ENCODE peak calls at places on chromosomes 5 and 9, in four cellular contexts. M, D, O and S are unnamed samples.
A peak's percentile ranks its signal among the peaks of the same experiment; 100 is the strongest.

GRCh38 chr9:27436234-27436633 is 87.9 kb upstream of the IFNK start:
- DNase-seq in M (no peak), D (no peak), O (no peak), S (no peak)

GRCh38 chr5:93053825-93054224 is 527.2 kb downstream of the NR2F1-AS1 start:
- DNase-seq in M (peak; percentile 85), D (no peak), O (no peak), S (no peak)

GRCh38 chr5:174378116-174378874 is 332.8 kb downstream of the NSG2 start:
- DNase-seq in M (no peak), D (no peak), O (no peak), S (no peak)

GRCh38 chr5:140266471-140267200 is 36.3 kb downstream of the PFDN1 start:
- DNase-seq in M (no peak), D (peak; percentile 32), O (no peak), S (no peak)

GRCh38 chr5:168218746-168219145 is 72.7 kb upstream of the WWC1 start:
- DNase-seq in M (no peak), D (no peak), O (no peak), S (no peak)

GRCh38 chr5:154086123-154086522 is 47.4 kb downstream of the MFAP3 start:
- DNase-seq in M (no peak), D (no peak), O (no peak), S (no peak)

GRCh38 chr9:4315582-4316215 is 15.8 kb upstream of the GLIS3 start:
- DNase-seq in M (peak; percentile 61), D (peak; percentile 69), O (peak; percentile 46), S (peak; percentile 48)

GRCh38 chr5:71925608-71926091 is 181.6 kb upstream of the MAP1B start:
- DNase-seq in M (peak; percentile 68), D (no peak), O (no peak), S (no peak)

GRCh38 chr5:181160144-181160754 is 12.9 kb downstream of the OR2V2 start:
- DNase-seq in M (peak; percentile 29), D (peak; percentile 57), O (peak; percentile 17), S (peak; percentile 44)

GRCh38 chr9:125745682-125746016 is 1.5 kb upstream of the PBX3 start:
- DNase-seq in M (no peak), D (no peak), O (no peak), S (no peak)

GRCh38 chr9:116061546-116062205 is 91.9 kb upstream of the PAPPA start:
- DNase-seq in M (no peak), D (no peak), O (no peak), S (no peak)

GRCh38 chr9:120873512-120873911 is 3.5 kb downstream of the PHF19 start:
- DNase-seq in M (no peak), D (no peak), O (no peak), S (no peak)

GRCh38 chr9:131334568-131335105 is 45.1 kb downstream of the PLPP7 start:
- DNase-seq in M (peak; percentile 42), D (no peak), O (peak; percentile 17), S (no peak)

GRCh38 chr9:127561491-127562270 is 50.4 kb upstream of the STXBP1 start:
- DNase-seq in M (peak; percentile 99), D (no peak), O (no peak), S (no peak)